ENCODE peak calls at places on chromosomes 6 and 20, in seven cellular contexts. I is OCI-LY7, Z is prostate gland, G is pancreas, N is AG09309, D is uterus, U is fibroblast of villous mesenchyme. V is an unnamed sample.

GRCh38 chr6:63504777-63505384 is 67.4 kb upstream of the LOC128125822 start:
- DNase-seq in N (no peak), G (no peak), Z (no peak), I (no peak), U (no peak), D (no peak), V (no peak)

GRCh38 chr20:57809661-57810172 is 99.9 kb upstream of the PMEPA1 start:
- DNase-seq in D (no peak), G (no peak), Z (peak), U (no peak), I (no peak), N (no peak), V (no peak)

GRCh38 chr20:36835453-36836198 is 40.3 kb upstream of the TLDC2 start:
- DNase-seq in N (peak), U (peak), I (peak), D (peak), G (peak), Z (peak), V (peak)

GRCh38 chr6:122042851-122043250 is 356.6 kb upstream of the HSF2 start:
- DNase-seq in U (peak), Z (no peak), N (no peak), D (peak), I (no peak), G (no peak), V (no peak)

GRCh38 chr6:127446356-127446755 is 12.8 kb downstream of the KIAA0408 start:
- DNase-seq in G (no peak), I (no peak), D (no peak), N (no peak), Z (no peak), U (no peak), V (no peak)

GRCh38 chr6:133553652-133554051 is 312.5 kb downstream of the EYA4 start:
- DNase-seq in U (peak), Z (peak), N (peak), I (peak), G (no peak), D (peak), V (no peak)

GRCh38 chr6:52725530-52726192 is 37.6 kb downstream of the GSTA2 start:
- DNase-seq in D (no peak), I (no peak), G (no peak), Z (peak), U (no peak), N (no peak), V (no peak)

GRCh38 chr20:36215778-36216177 is 20.5 kb upstream of the AAR2 start:
- DNase-seq in Z (no peak), D (no peak), U (no peak), N (no peak), I (no peak), G (no peak), V (no peak)

GRCh38 chr6:87938287-87938686 is 109.4 kb upstream of the SPACA1 start:
- DNase-seq in D (no peak), I (no peak), Z (no peak), G (no peak), N (no peak), U (no peak), V (no peak)

GRCh38 chr6:124961784-124962611 is at the start of gene RNF217:
- DNase-seq in U (peak), D (peak), G (peak), I (no peak), Z (peak), N (no peak), V (no peak)

GRCh38 chr6:52155791-52156576 is 30.2 kb upstream of the IL17A start:
- DNase-seq in N (no peak), G (no peak), D (no peak), I (peak), U (no peak), Z (no peak), V (no peak)

GRCh38 chr20:44097521-44098255 is 89.3 kb downstream of the JPH2 start:
- DNase-seq in N (no peak), U (peak), D (no peak), Z (no peak), G (no peak), I (no peak), V (no peak)

GRCh38 chr6:148500402-148500801 is 157.8 kb downstream of the SASH1 start:
- DNase-seq in N (no peak), D (no peak), I (no peak), U (no peak), G (no peak), Z (no peak), V (no peak)

GRCh38 chr6:2739335-2739734 is 11.4 kb downstream of the MYLK4 start:
- DNase-seq in G (no peak), D (no peak), U (peak), I (no peak), Z (no peak), N (no peak), V (no peak)

GRCh38 chr20:10611357-10611756 is 62.4 kb downstream of the JAG1 start:
- DNase-seq in D (peak), N (no peak), Z (peak), U (peak), I (peak), G (no peak), V (no peak)

GRCh38 chr6:82264824-82265223 is 17.3 kb upstream of the IBTK start:
- DNase-seq in I (no peak), G (no peak), N (no peak), D (no peak), U (no peak), Z (no peak), V (no peak)

GRCh38 chr6:29757282-29757681 is 34.0 kb downstream of the HLA-F start:
- DNase-seq in N (no peak), I (no peak), Z (no peak), D (no peak), G (no peak), U (no peak), V (peak)

GRCh38 chr20:41393705-41394066 is 27.1 kb upstream of the EMILIN3 start:
- DNase-seq in N (no peak), D (no peak), I (no peak), G (no peak), U (no peak), Z (no peak), V (no peak)

GRCh38 chr6:145669627-145670034 is 65.7 kb downstream of the EPM2A start:
- DNase-seq in U (peak), D (no peak), Z (no peak), G (no peak), N (peak), I (no peak), V (no peak)

GRCh38 chr20:40754372-40754943 is 65.4 kb upstream of the MAFB start:
- DNase-seq in G (no peak), D (peak), I (no peak), N (no peak), U (peak), Z (no peak), V (no peak)

GRCh38 chr6:3822747-3823445 is 26.3 kb upstream of the FAM50B start:
- DNase-seq in Z (no peak), G (no peak), I (no peak), N (no peak), U (peak), D (no peak), V (no peak)

GRCh38 chr20:13232999-13233398 is 11.9 kb downstream of the ISM1 start:
- DNase-seq in N (no peak), D (no peak), U (no peak), I (no peak), G (no peak), Z (no peak), V (no peak)

GRCh38 chr6:47116616-47117015 is 74.5 kb upstream of the ADGRF1 start:
- DNase-seq in D (no peak), Z (no peak), U (no peak), I (no peak), N (no peak), G (no peak), V (no peak)

GRCh38 chr6:142680308-142680707 is 264.7 kb downstream of the HIVEP2 start:
- DNase-seq in G (no peak), U (no peak), D (no peak), Z (peak), N (no peak), I (no peak), V (no peak)

GRCh38 chr6:88376759-88377387 is 210.7 kb upstream of the CNR1 start:
- DNase-seq in D (no peak), N (peak), G (no peak), I (no peak), U (peak), Z (no peak), V (no peak)

GRCh38 chr20:60210779-60211617 is 252.8 kb downstream of the CDH26 start:
- DNase-seq in G (no peak), I (peak), U (peak), Z (peak), N (no peak), D (no peak), V (peak)

DNA sequence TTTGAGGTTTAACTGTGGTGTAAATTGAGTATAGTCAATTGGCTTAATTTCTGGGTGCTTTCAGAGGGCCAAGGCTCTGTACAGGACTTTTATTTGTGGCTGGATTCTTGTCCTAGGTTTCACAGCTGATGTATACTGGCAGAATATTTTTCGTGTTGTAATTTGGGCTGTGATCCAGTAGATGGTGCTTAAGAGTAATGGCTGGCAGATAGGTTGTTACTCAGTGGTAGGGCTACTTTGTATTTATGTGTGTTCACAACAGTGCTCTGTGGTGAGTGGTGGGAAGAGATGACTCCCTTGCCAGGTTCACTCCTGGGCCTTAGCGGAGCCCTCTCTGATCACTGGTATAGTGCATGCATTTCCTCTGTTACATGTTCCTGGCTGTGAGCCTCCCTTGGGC is 34.5 kb upstream of the FERMT1 start:
- DNase-seq in Z (no peak), U (no peak), I (peak), N (no peak), D (no peak), G (no peak), V (no peak)
- TF ChIP-seq CTCF in Z (no peak), U (peak), I (peak), N (peak), D (no peak), G (no peak), V (peak)

DNA sequence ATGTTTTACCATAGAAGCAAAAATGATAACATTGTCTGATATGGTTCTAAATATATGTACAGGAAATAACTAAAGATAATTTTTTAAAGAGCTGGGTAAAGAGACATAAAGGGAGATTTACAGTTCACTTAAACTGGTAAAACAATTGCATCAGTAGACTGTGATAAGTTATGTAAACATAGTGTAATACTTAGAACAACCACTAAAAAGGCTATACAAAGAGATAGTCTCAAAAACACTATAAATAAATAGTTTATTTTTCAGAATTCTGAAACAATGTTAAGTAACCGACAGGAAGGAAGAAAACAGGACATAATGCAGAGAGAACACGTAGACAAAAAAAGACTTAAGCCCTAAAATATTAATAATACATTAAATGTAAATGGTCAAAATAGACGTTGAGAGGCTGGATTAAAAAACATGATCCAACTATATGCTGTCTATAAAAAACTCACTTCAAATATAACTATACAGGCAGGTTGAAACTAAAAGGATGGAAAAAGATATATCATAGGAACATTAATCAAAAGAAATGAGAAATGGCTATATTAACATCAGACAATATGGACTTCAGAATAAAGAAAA is 32.7 kb upstream of the ATXN1 start:
- DNase-seq in Z (no peak), U (peak), G (no peak), I (no peak), N (no peak), D (no peak), V (no peak)
- TF ChIP-seq CTCF in Z (no peak), U (peak), G (no peak), I (no peak), N (no peak), D (no peak), V (peak)

DNA sequence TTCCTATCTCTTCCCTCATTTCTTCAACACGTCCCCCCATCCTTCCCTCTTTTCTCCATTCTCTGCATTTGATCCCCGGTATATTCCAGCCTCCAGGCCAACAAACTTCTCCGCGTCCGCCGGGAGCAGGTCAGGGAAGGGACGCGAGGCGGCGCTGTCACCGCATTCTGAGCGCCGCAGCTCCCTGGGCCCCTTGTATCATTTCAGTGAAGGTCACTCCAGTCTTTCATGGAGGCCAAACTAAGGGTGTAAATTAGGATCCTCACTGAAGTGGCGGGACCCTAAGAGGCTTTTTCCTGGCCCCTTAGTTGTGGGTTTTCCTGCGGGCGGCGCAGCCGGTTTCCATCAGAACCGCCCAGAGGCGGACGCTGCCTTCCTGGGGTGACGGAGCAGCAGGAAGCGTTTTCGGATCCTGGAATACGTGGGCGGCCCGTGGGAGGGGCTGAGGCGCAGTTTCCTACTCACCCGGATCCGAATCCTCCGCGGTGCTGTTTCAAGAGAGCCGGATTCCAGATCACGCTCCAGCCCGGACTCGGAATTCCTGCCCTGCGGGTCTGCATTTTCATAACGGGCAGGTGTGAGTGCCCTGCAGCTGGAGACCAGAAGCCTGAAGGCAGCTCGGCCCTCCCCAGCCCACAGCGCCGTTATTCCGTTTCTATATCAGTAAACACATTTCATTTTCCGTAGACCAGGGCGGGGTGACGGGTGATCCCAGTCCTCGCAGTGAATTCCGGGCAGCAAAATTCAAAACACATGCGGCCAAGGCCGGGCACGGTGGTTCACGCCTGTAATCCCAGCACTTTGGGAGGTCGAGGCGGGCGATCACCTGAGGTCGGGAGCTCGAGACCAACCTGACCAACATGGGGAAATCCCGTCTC is 3.6 kb upstream of the MICA start:
- DNase-seq in Z (peak), U (peak), N (peak), I (peak), G (peak), D (peak), V (peak)
- TF ChIP-seq CTCF in Z (peak), U (peak), N (peak), I (peak), G (peak), D (peak), V (peak)

GRCh38 chr6:32083812-32084768 is 25.0 kb downstream of the TNXB start:
- DNase-seq in Z (no peak), N (no peak), G (peak), D (peak), I (no peak), U (no peak), V (no peak)

GRCh38 chr6:32084780-32085179 is 24.4 kb downstream of the TNXB start:
- DNase-seq in U (no peak), G (no peak), D (no peak), Z (no peak), N (no peak), I (no peak), V (no peak)

GRCh38 chr6:32087574-32088486 is 21.3 kb downstream of the TNXB start:
- DNase-seq in G (peak), U (peak), D (peak), Z (peak), I (peak), N (no peak), V (peak)

GRCh38 chr6:32086661-32087573 is 22.2 kb downstream of the TNXB start:
- DNase-seq in Z (no peak), I (no peak), N (peak), G (peak), U (peak), D (peak), V (no peak)

DNA sequence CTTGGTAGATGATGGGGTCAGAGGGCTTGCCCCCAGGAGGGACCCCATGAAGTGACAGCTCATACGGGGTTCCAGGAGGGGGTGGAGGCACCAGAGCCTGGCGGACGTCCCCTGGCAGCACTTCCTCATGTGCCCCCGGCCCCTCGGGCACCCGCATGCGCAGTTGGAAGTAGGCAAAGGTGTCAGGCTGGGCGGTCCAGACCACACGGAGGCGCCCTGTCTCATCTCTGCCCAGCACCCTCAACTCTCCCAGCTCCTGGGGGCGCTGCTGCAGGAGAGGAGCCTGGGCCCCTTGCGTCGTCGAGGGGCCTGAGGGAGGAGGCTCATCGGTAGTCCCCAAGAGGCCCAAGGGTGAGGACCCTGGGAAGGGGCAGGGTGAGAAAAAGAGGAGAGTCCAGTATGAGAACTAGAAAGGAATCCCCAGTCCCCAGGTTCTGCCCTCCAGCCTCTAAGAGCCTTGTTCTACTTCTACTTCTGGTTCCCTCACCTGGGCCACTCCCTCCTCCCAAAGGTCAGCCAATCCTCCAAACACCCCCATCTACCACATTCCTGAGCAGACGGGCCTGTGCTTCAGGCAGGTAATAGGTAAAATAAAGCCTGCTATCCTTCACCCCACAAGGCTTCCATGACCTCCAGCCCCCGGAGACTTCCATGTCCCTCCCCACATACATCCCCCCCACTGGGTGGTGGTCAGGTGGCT is 23.2 kb downstream of the TNXB start:
- DNase-seq in Z (no peak), N (no peak), I (peak), G (peak), U (no peak), D (peak), V (no peak)
- TF ChIP-seq CTCF in Z (no peak), N (no peak), I (peak), G (no peak), U (no peak), D (no peak), V (no peak)

DNA sequence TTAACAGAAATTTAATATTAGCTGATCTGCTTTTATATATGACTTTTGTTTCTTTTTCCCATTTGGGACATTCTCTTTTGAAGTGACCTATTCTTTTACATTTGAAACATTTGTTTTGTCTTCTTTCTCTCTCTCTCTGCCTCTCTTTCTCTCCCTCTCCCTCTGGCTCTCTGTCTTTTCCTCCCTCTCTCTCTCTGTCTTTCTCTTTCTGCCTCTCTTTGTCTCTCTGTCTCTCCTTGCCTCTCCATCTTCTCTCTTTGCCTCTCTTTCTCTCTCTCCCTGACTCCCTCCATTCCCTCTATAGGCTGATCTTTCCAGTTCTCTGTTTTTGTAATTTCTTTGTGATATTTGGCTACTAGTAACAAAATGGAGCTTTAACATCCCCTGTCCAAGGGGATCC is 52.0 kb upstream of the TULP1 start:
- DNase-seq in G (no peak), U (no peak), Z (no peak), N (no peak), D (no peak), I (no peak), V (no peak)
- TF ChIP-seq CTCF in G (no peak), U (no peak), Z (no peak), N (no peak), D (no peak), I (no peak), V (no peak)

DNA sequence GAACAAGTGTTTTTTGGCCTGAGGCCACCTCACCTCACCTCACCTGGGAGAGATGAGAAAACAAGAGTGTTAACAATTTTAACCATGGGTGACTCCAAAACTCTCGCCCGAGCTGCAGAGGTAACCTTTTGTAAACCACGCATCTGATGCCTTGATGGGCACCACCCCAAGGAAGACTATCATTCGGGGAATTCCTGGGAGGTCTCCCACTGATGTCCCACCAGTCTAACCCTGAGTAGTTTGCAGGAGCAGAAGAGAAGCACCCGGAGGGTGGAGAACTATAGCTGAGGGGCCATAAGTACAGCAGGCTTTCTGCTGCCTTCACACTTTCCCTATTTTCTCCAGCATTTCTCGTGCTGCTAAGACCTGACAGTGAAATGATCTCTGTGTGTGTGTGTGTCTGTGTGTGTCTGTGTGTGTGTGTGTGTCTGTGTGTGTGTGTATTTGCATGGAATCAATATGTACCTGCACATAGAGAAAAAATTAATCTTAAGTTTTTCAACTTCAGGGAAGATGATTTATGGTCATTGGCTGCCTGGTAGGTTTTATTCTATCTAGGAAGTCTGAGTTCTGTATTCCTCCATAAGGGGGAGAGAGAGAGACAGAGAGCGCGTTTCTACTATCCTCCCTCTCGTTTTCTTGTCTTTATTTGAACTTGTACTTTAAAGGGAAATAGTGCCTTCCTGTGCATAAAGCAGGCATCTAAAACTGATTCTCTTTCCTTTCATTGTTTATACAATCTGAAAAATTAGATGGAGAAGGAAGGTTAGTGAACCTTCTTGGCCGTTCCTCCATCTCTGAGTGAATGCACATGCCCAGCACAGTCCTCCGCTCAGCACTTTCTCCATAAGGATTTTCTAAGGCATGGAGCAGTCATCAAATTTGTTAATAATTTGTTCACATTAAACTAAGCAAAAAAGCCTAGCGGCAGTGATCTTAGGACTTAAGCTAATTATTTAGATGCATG is 75.9 kb downstream of the CAP2 start:
- DNase-seq in Z (no peak), D (no peak), I (no peak), U (peak), G (no peak), N (no peak), V (no peak)
- TF ChIP-seq CTCF in Z (peak), D (peak), I (peak), U (peak), G (no peak), N (peak), V (peak)

V was measured in type B pancreatic cell.